ENCODE peak calls at places on chromosome 5, in eight cellular contexts. K is nephron progenitor cell; J is BJ; A is HT1080; L is activated CD4-positive, alpha-beta memory T cell treated with anti-CD3 and anti-CD28 coated beads, Interleukin-2, amount 10 ng/mL, durations not matched to agents 7 days and 5 days; I is EL; X is H54; Q is astrocyte. O is an unnamed sample.

GRCh38 chr5:155732587-155733376 is 594.2 kb upstream of the SGCD start:
- DNase-seq in K (no peak), J (no peak), A (no peak), L (no peak), I (no peak), X (no peak), Q (no peak), O (no peak)

GRCh38 chr5:10424124-10424731 is 17.5 kb upstream of the ROPN1L start:
- DNase-seq in K (no peak), J (no peak), A (peak), L (no peak), I (peak), X (no peak), Q (peak), O (peak)

GRCh38 chr5:40720071-40720470 is 35.7 kb downstream of the TTC33 start:
- DNase-seq in K (no peak), J (no peak), A (no peak), L (no peak), I (no peak), X (no peak), Q (no peak), O (no peak)

GRCh38 chr5:75656311-75657003 is 45.2 kb downstream of the ANKDD1B start:
- DNase-seq in K (peak), J (no peak), A (peak), L (no peak), I (no peak), X (peak), Q (peak), O (peak)

GRCh38 chr5:1786621-1787471 is 12.8 kb downstream of the MRPL36 start:
- DNase-seq in K (no peak), J (no peak), A (no peak), L (no peak), I (no peak), X (no peak), Q (no peak), O (no peak)

GRCh38 chr5:39218482-39219381 is 631 bp downstream of the FYB1 start:
- DNase-seq in K (no peak), J (no peak), A (no peak), L (no peak), I (peak), X (no peak), Q (no peak), O (no peak)

GRCh38 chr5:40578501-40579451 is 100.9 kb upstream of the PTGER4 start:
- DNase-seq in K (no peak), J (no peak), A (no peak), L (peak), I (no peak), X (no peak), Q (peak), O (no peak)

GRCh38 chr5:160020969-160021368 is 12.0 kb downstream of the TTC1 start:
- DNase-seq in K (no peak), J (no peak), A (no peak), L (no peak), I (no peak), X (no peak), Q (peak), O (no peak)

GRCh38 chr5:179342577-179342976 is 2.7 kb downstream of the ADAMTS2 start:
- DNase-seq in K (peak), J (no peak), A (no peak), L (no peak), I (peak), X (no peak), Q (no peak), O (no peak)

GRCh38 chr5:151812757-151813309 is 41.1 kb downstream of the G3BP1 start:
- DNase-seq in K (no peak), J (no peak), A (no peak), L (no peak), I (peak), X (no peak), Q (peak), O (peak)

GRCh38 chr5:178387061-178387855 is 154.7 kb upstream of the PHYKPL start:
- DNase-seq in K (no peak), J (no peak), A (no peak), L (no peak), I (no peak), X (no peak), Q (no peak), O (no peak)

GRCh38 chr5:53927668-53928247 is 367.3 kb downstream of the NDUFS4 start:
- DNase-seq in K (no peak), J (no peak), A (no peak), L (no peak), I (no peak), X (no peak), Q (no peak), O (no peak)

GRCh38 chr5:152309926-152310450 is 95.1 kb downstream of the NMUR2 start:
- DNase-seq in K (no peak), J (no peak), A (no peak), L (no peak), I (no peak), X (no peak), Q (no peak), O (no peak)

GRCh38 chr5:41009228-41009627 is 61.9 kb downstream of the MROH2B start:
- DNase-seq in K (no peak), J (no peak), A (peak), L (no peak), I (peak), X (peak), Q (no peak), O (peak)

GRCh38 chr5:79224275-79224984 is 11.5 kb upstream of the JMY start:
- DNase-seq in K (no peak), J (no peak), A (no peak), L (no peak), I (no peak), X (no peak), Q (no peak), O (no peak)

GRCh38 chr5:12460493-12461261 is 556.4 kb upstream of the CTNND2 start:
- DNase-seq in K (no peak), J (no peak), A (peak), L (no peak), I (no peak), X (no peak), Q (peak), O (no peak)

GRCh38 chr5:143229896-143230675 is 173.4 kb downstream of the NR3C1 start:
- DNase-seq in K (no peak), J (peak), A (no peak), L (peak), I (no peak), X (no peak), Q (no peak), O (no peak)

O was measured in A172.